ENCODE peak calls at places on chromosomes 11 and 22, in ten cellular contexts. K, W, R, T, H, U, J, O, C and X are unnamed samples.

GRCh38 chr22:41910599-41911291 is 4.1 kb downstream of the SHISA8 start:
- DNase-seq in R (no peak), K (no peak), T (no peak), W (no peak), H (no peak), U (no peak), O (peak), J (no peak), C (peak), X (no peak)

GRCh38 chr11:2311456-2312201 is 9.8 kb downstream of the TSPAN32 start:
- DNase-seq in O (no peak), H (no peak), T (peak), C (no peak), W (no peak), J (no peak), U (no peak), K (no peak), R (no peak), X (no peak)

GRCh38 chr22:48545976-48546375 is 1281.7 kb downstream of the BRD1 start:
- DNase-seq in O (no peak), C (no peak), W (no peak), R (no peak), T (no peak), K (no peak), U (no peak), J (no peak), H (no peak), X (no peak)

GRCh38 chr22:25027052-25027525 is 74.6 kb downstream of the KIAA1671 start:
- DNase-seq in U (no peak), C (no peak), O (no peak), T (no peak), H (no peak), R (no peak), J (no peak), W (no peak), K (no peak), X (no peak)

GRCh38 chr11:64144587-64145295 is 21.2 kb downstream of the MACROD1 start:
- DNase-seq in R (peak), C (no peak), H (no peak), J (no peak), W (no peak), U (no peak), T (no peak), K (no peak), O (no peak), X (no peak)

GRCh38 chr11:65430406-65431217 is 8.0 kb downstream of the NEAT1 start:
- DNase-seq in C (no peak), O (no peak), T (no peak), W (no peak), U (peak), J (no peak), H (no peak), K (no peak), R (peak), X (no peak)

GRCh38 chr11:118374729-118375128 is 15.3 kb downstream of the UBE4A start:
- DNase-seq in R (no peak), W (no peak), J (no peak), K (no peak), T (no peak), C (no peak), U (no peak), H (no peak), O (no peak), X (no peak)

GRCh38 chr11:102807921-102808320 is 10.0 kb upstream of the MMP1 start:
- DNase-seq in K (no peak), H (no peak), T (peak), W (no peak), U (no peak), J (no peak), O (no peak), R (no peak), C (no peak), X (peak)

GRCh38 chr11:46049325-46049860 is 71.9 kb downstream of the PHF21A start:
- DNase-seq in C (no peak), H (peak), U (no peak), O (no peak), T (no peak), R (no peak), J (no peak), W (no peak), K (no peak), X (no peak)

GRCh38 chr22:23163665-23164064 is 16.6 kb upstream of the BCR start:
- DNase-seq in W (peak), C (no peak), U (no peak), R (no peak), T (no peak), K (no peak), H (peak), J (no peak), O (peak), X (no peak)

GRCh38 chr11:35040221-35040942 is 98.6 kb upstream of the CD44 start:
- DNase-seq in C (peak), H (no peak), U (peak), J (peak), W (no peak), K (no peak), R (no peak), O (no peak), T (no peak), X (no peak)

GRCh38 chr11:113322158-113322557 is 7.8 kb downstream of the TTC12 start:
- DNase-seq in J (no peak), R (no peak), T (no peak), W (no peak), K (no peak), H (no peak), O (no peak), U (no peak), C (no peak), X (no peak)

GRCh38 chr11:131385763-131386394 is 15.5 kb downstream of the NTM start:
- DNase-seq in R (no peak), O (no peak), W (no peak), K (no peak), T (no peak), J (no peak), C (no peak), U (no peak), H (no peak), X (no peak)

GRCh38 chr22:47297261-47298016 is 535.0 kb downstream of the TBC1D22A start:
- DNase-seq in U (no peak), H (no peak), C (no peak), W (no peak), T (no peak), J (no peak), K (no peak), O (no peak), R (no peak), X (no peak)

GRCh38 chr11:109425554-109425953 is 3.6 kb downstream of the C11orf87 start:
- DNase-seq in U (no peak), K (no peak), C (no peak), T (no peak), R (no peak), J (no peak), W (no peak), H (no peak), O (no peak), X (no peak)

GRCh38 chr11:88596786-88597185 is 259.2 kb upstream of the CTSC start:
- DNase-seq in W (no peak), O (no peak), K (no peak), R (no peak), T (no peak), H (no peak), C (no peak), U (no peak), J (no peak), X (no peak)

GRCh38 chr11:30422389-30422788 is 99.5 kb downstream of the ARL14EP start:
- DNase-seq in W (no peak), J (no peak), U (no peak), R (no peak), H (no peak), O (no peak), K (no peak), T (no peak), C (no peak), X (no peak)

GRCh38 chr22:30192427-30192826 is 54.1 kb downstream of the LIF start:
- DNase-seq in K (no peak), C (no peak), W (no peak), U (no peak), J (no peak), T (no peak), H (no peak), O (no peak), R (peak), X (no peak)

GRCh38 chr22:20064545-20065262 is 15.3 kb upstream of the DGCR8 start:
- DNase-seq in T (no peak), C (no peak), U (no peak), H (no peak), J (no peak), O (no peak), W (no peak), K (no peak), R (no peak), X (no peak)

GRCh38 chr22:27906241-27906640 is 12.8 kb downstream of the PITPNB start:
- DNase-seq in T (no peak), U (no peak), K (no peak), H (no peak), C (no peak), J (no peak), R (no peak), O (no peak), W (no peak), X (no peak)

GRCh38 chr11:78727816-78728215 is 153.2 kb upstream of the NARS2 start:
- DNase-seq in C (no peak), T (no peak), K (no peak), W (no peak), J (no peak), H (no peak), R (no peak), U (no peak), O (no peak), X (no peak)